ENCODE peak calls at places on chromosome 20, in six cellular contexts. R is psoas muscle; S is cardiac muscle cell; G is mesenchymal stem cell; T is naive thymus-derived CD4-positive, alpha-beta T cell; J is lower lobe of right lung. D is an unnamed sample.

GRCh38 chr20:1637755-1638154 is 17.9 kb upstream of the SIRPB1 start:
- DNase-seq in J (no peak), S (no peak), T (no peak), G (no peak), R (no peak), D (no peak)

GRCh38 chr20:56373942-56374341 is 15.2 kb downstream of the FAM210B start:
- DNase-seq in R (no peak), G (peak; percentile 96), T (no peak), J (no peak), S (no peak), D (no peak)

GRCh38 chr20:36676701-36677421 is 30.9 kb upstream of the SLA2 start:
- DNase-seq in J (no peak), R (no peak), T (no peak), G (peak; percentile 97), S (peak; percentile 93), D (no peak)

GRCh38 chr20:11952621-11953020 is 34.9 kb downstream of the BTBD3 start:
- DNase-seq in S (no peak), J (no peak), R (no peak), T (no peak), G (no peak), D (no peak)

GRCh38 chr20:3685341-3685740 is 3.5 kb upstream of the ADAM33 start:
- DNase-seq in S (no peak), R (no peak), G (no peak), J (no peak), T (no peak), D (no peak)

GRCh38 chr20:47493954-47494293 is 7.8 kb upstream of the NCOA3 start:
- DNase-seq in J (no peak), G (no peak), S (no peak), T (no peak), R (no peak), D (no peak)

GRCh38 chr20:20204326-20204725 is 152.0 kb downstream of the CFAP61 start:
- DNase-seq in T (no peak), S (no peak), G (no peak), R (no peak), J (no peak), D (no peak)

GRCh38 chr20:47689726-47690125 is 95.6 kb downstream of the SULF2 start:
- DNase-seq in S (no peak), T (no peak), J (no peak), R (no peak), G (no peak), D (no peak)

GRCh38 chr20:664151-664550 is 11.2 kb upstream of the SRXN1 start:
- DNase-seq in T (no peak), G (no peak), R (no peak), J (no peak), S (no peak), D (no peak)

GRCh38 chr20:57393321-57394086 is 2.3 kb downstream of the RBM38 start:
- DNase-seq in S (no peak), R (peak; percentile 43), J (peak; percentile 25), G (no peak), T (no peak), D (no peak)

GRCh38 chr20:38201356-38201755 is 36.3 kb upstream of the TGM2 start:
- DNase-seq in G (peak; percentile 88), S (no peak), J (peak; percentile 62), R (peak; percentile 67), T (no peak), D (no peak)

GRCh38 chr20:62365814-62366369 is 1.2 kb downstream of the LAMA5 start:
- DNase-seq in J (peak; percentile 58), G (no peak), R (peak; percentile 54), S (peak; percentile 55), T (no peak), D (peak; percentile 68)
- H3K4me1 ChIP-seq in J (peaks cover 92% of the 10 kb centered on the region), G (peaks cover 81% of the 10 kb centered on the region), R (peaks cover 66% of the 10 kb centered on the region), S (peaks cover 67% of the 10 kb centered on the region), T (peaks cover 11% of the 10 kb centered on the region), D (peaks cover 16% of the 10 kb centered on the region)

GRCh38 chr20:63876489-63877036 is 11.5 kb downstream of the TPD52L2 start:
- DNase-seq in G (no peak), T (no peak), S (no peak), J (no peak), R (no peak), D (no peak)

GRCh38 chr20:63877755-63878470 is 12.8 kb downstream of the TPD52L2 start:
- DNase-seq in G (no peak), S (no peak), J (no peak), R (peak; percentile 74), T (no peak), D (no peak)

GRCh38 chr20:63873477-63873971 is 8.5 kb downstream of the TPD52L2 start:
- DNase-seq in T (no peak), S (no peak), R (no peak), G (peak; percentile 88), J (peak; percentile 69), D (no peak)

GRCh38 chr20:63878855-63879254 is 13.8 kb downstream of the TPD52L2 start:
- DNase-seq in S (no peak), T (no peak), G (no peak), J (no peak), R (no peak), D (no peak)

GRCh38 chr20:63874254-63874653 is 9.2 kb downstream of the TPD52L2 start:
- DNase-seq in S (no peak), J (no peak), T (no peak), R (no peak), G (no peak), D (no peak)
- H3K36me3 ChIP-seq in S (peaks cover 48% of the 10 kb centered on the region), J (peaks cover 100% of the 10 kb centered on the region), T (peaks cover 73% of the 10 kb centered on the region), R (peaks cover 80% of the 10 kb centered on the region), G (peaks cover 90% of the 10 kb centered on the region), D (peaks cover 75% of the 10 kb centered on the region)

GRCh38 chr20:54774423-54774822 is 299.0 kb downstream of the DOK5 start:
- DNase-seq in J (no peak), T (no peak), S (no peak), G (no peak), R (no peak), D (no peak)
- H3K4me3 ChIP-seq in J (no peak overlapping the region), T (no peak overlapping the region), S (no peak overlapping the region), G (no peak overlapping the region), R (no peak overlapping the region), D (no peak overlapping the region)

GRCh38 chr20:58571942-58572666 is 56.9 kb upstream of the APCDD1L start:
- DNase-seq in G (peak; percentile 60), J (no peak), T (no peak), R (peak; percentile 8), S (no peak), D (no peak)
- H3K4me1 ChIP-seq in G (peaks cover 26% of the 10 kb centered on the region), J (peaks cover 4% of the 10 kb centered on the region), T (no peaks in the 10 kb centered on the region), R (no peaks in the 10 kb centered on the region), S (peaks cover 9% of the 10 kb centered on the region), D (no peaks in the 10 kb centered on the region)

GRCh38 chr20:45796336-45797070 is 4.7 kb downstream of the DNTTIP1 start:
- DNase-seq in S (no peak), G (no peak), R (peak; percentile 75), J (no peak), T (no peak), D (no peak)

GRCh38 chr20:45801851-45802250 is 10.1 kb downstream of the DNTTIP1 start:
- DNase-seq in S (no peak), T (no peak), J (no peak), R (no peak), G (no peak), D (no peak)

DNA sequence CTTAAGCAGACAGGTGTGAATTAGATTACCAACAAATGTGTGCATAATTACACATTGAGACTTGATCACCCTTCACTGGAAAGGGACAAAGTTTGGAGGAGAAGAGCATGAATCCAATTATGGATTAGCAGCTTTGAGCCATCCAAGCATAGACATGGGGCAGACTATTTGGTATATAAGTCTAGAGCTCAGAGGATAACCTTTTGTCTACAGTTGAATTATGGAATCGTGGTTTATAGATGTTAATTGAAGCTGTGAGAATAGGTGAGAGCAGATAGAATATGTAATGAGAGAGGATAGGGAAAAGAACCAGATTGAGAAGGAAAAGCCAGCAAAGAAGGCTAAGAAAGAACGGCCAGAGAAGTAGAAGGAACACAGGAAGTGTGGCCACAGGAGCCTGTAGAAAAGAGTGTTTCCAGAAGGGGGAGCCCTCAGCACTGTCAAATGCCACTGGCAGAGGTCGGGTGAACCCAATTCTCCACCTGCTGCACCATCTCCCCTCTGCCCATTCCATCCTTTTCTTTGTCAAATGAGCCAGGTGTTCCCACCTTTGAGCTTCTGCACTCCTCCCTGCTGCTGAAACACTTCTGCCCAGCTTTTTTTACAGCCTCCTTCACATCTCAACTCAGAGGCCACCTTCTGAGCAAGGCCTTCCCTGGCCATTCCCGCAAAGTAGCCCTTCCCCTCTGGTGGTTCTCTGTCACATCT is 7.3 kb downstream of the DNTTIP1 start:
- DNase-seq in R (no peak), S (peak; percentile 72), T (peak; percentile 29), J (peak; percentile 53), G (peak; percentile 69), D (peak; percentile 57)
- H3K36me3 ChIP-seq in R (peaks cover 59% of the 10 kb centered on the region), S (peaks cover 41% of the 10 kb centered on the region), T (peaks cover 55% of the 10 kb centered on the region), J (peaks cover 66% of the 10 kb centered on the region), G (peaks cover 68% of the 10 kb centered on the region), D (peaks cover 39% of the 10 kb centered on the region)

GRCh38 chr20:5977975-5978374 is 27.5 kb downstream of the MCM8 start:
- DNase-seq in R (no peak), G (no peak), T (no peak), J (no peak), S (no peak), D (no peak)

GRCh38 chr20:5975778-5976177 is 25.3 kb downstream of the MCM8 start:
- DNase-seq in T (no peak), S (no peak), R (no peak), J (no peak), G (no peak), D (no peak)

GRCh38 chr20:5981139-5981538 is 30.7 kb downstream of the MCM8 start:
- DNase-seq in T (no peak), R (no peak), J (no peak), G (no peak), S (no peak), D (no peak)

GRCh38 chr20:5977223-5977622 is 26.8 kb downstream of the MCM8 start:
- DNase-seq in T (no peak), J (no peak), G (no peak), S (no peak), R (no peak), D (no peak)

GRCh38 chr20:5980720-5981119 is 30.3 kb downstream of the MCM8 start:
- DNase-seq in S (no peak), T (no peak), J (no peak), R (no peak), G (no peak), D (no peak)
- H3K4me3 ChIP-seq in S (no peak overlapping the region), T (no peak overlapping the region), J (no peak overlapping the region), R (no peak overlapping the region), G (no peak overlapping the region), D (no peak overlapping the region)

DNA sequence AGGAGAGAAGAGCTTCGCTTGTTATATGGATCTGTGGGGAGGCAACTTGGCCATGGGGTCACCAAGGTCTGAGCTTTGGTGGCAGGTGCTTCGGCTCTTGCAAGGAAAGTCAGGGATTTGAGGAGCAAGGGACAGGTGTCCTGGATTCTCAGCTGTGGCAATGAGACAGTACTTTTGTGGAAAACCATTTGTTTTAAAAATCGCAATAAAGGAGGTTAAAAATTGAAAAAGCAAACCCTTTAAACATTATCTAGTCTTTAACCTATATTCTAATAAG is 64.3 kb downstream of the NOL4L start:
- DNase-seq in R (no peak), T (no peak), G (no peak), J (no peak), S (no peak), D (no peak)
- H3K4me1 ChIP-seq in R (no peaks in the 10 kb centered on the region), T (peaks cover 64% of the 10 kb centered on the region), G (peaks cover 32% of the 10 kb centered on the region), J (peaks cover 23% of the 10 kb centered on the region), S (peaks cover 22% of the 10 kb centered on the region), D (no peaks in the 10 kb centered on the region)

D was measured in HAP-1.